ENCODE peak calls at places on chromosomes 5 and 9, in five cellular contexts. V is thyroid gland, A is tibial artery, M is GM23338, E is H1. C is an unnamed sample.

GRCh38 chr5:374631-375335 is 53.3 kb downstream of the AHRR start:
- DNase-seq in A (no peak), M (no peak), V (no peak), E (no peak), C (no peak)

GRCh38 chr5:143713331-143714032 is 98.5 kb upstream of the HMHB1 start:
- DNase-seq in M (no peak), V (no peak), A (no peak), E (no peak), C (no peak)

GRCh38 chr5:72608297-72608696 is 101.1 kb upstream of the ZNF366 start:
- DNase-seq in A (no peak), E (no peak), V (no peak), M (no peak), C (no peak)

GRCh38 chr9:138071731-138072130 is 194.1 kb downstream of the CACNA1B start:
- DNase-seq in E (no peak), M (no peak), A (no peak), V (no peak), C (no peak)

GRCh38 chr9:107949058-107949457 is 459.5 kb upstream of the KLF4 start:
- DNase-seq in A (no peak), M (no peak), E (no peak), V (no peak), C (no peak)

GRCh38 chr5:40681351-40682311 is 1.9 kb downstream of the PTGER4 start:
- DNase-seq in M (peak), A (peak), V (peak), E (no peak), C (no peak)

GRCh38 chr9:34928921-34929320 is 29.2 kb upstream of the PHF24 start:
- DNase-seq in V (no peak), E (no peak), M (no peak), A (no peak), C (no peak)

GRCh38 chr5:142716963-142717362 is 31.1 kb upstream of the FGF1 start:
- DNase-seq in E (no peak), V (peak), M (peak), A (peak), C (peak)

GRCh38 chr5:89028579-89029272 is 145.7 kb upstream of the MEF2C start:
- DNase-seq in V (no peak), M (no peak), E (no peak), A (no peak), C (no peak)

GRCh38 chr5:154086641-154087040 is 47.9 kb downstream of the MFAP3 start:
- DNase-seq in V (no peak), E (no peak), M (no peak), A (no peak), C (no peak)

GRCh38 chr9:76756273-76756650 is 8.0 kb upstream of the PCA3 start:
- DNase-seq in A (peak), E (peak), M (peak), V (peak), C (no peak)

GRCh38 chr9:65426231-65426630 is 141.2 kb upstream of the FOXD4L5 start:
- DNase-seq in E (no peak), M (no peak), A (no peak), V (no peak), C (no peak)

GRCh38 chr9:75889977-75890540 is 414 bp upstream of the PCSK5 start:
- DNase-seq in A (peak), M (peak), V (peak), E (no peak), C (peak)

GRCh38 chr5:78634634-78635033 is 13.9 kb downstream of the LHFPL2 start:
- DNase-seq in A (no peak), V (no peak), E (no peak), M (no peak), C (no peak)

GRCh38 chr9:137632432-137633161 is 13.8 kb downstream of the EHMT1 start:
- DNase-seq in M (no peak), V (no peak), A (no peak), E (no peak), C (no peak)

GRCh38 chr5:64722588-64722987 is 32.3 kb downstream of the SHISAL2B start:
- DNase-seq in V (no peak), A (no peak), E (no peak), M (peak), C (no peak)

GRCh38 chr5:40410939-40411635 is 268.6 kb upstream of the PTGER4 start:
- DNase-seq in M (no peak), V (no peak), A (peak), E (no peak), C (no peak)

GRCh38 chr9:37862530-37862929 is 41.4 kb downstream of the SLC25A51 start:
- DNase-seq in V (no peak), A (no peak), M (no peak), E (no peak), C (no peak)

GRCh38 chr9:108606408-108606807 is 249.4 kb downstream of the ACTL7B start:
- DNase-seq in V (no peak), E (no peak), M (no peak), A (no peak), C (no peak)

GRCh38 chr9:91089405-91090131 is 272.1 kb downstream of the AUH start:
- DNase-seq in E (no peak), V (peak), M (peak), A (no peak), C (no peak)

GRCh38 chr9:21110708-21111576 is 30.7 kb downstream of the IFNW1 start:
- DNase-seq in E (no peak), M (peak), A (no peak), V (no peak), C (no peak)

GRCh38 chr5:166165600-166165999 is 2125.8 kb upstream of the WWC1 start:
- DNase-seq in A (no peak), M (peak), E (no peak), V (peak), C (no peak)

GRCh38 chr5:10707198-10708187 is 53.5 kb downstream of the DAP start:
- DNase-seq in V (no peak), M (no peak), E (no peak), A (no peak), C (no peak)

GRCh38 chr9:20614602-20615216 is 7.6 kb downstream of the MLLT3 start:
- DNase-seq in M (no peak), A (no peak), V (no peak), E (no peak), C (no peak)

GRCh38 chr5:31701642-31702041 is 62.7 kb downstream of the PDZD2 start:
- DNase-seq in A (no peak), M (no peak), V (no peak), E (no peak), C (no peak)

GRCh38 chr9:135230386-135230765 is 142.9 kb downstream of the OLFM1 start:
- DNase-seq in M (no peak), A (no peak), E (no peak), V (no peak), C (no peak)

GRCh38 chr9:110282023-110282766 is 25.9 kb upstream of the TXN start:
- DNase-seq in E (no peak), M (no peak), A (no peak), V (no peak), C (no peak)

GRCh38 chr5:181173027-181173419 is 25.6 kb downstream of the OR2V2 start:
- DNase-seq in E (no peak), M (no peak), A (peak), V (no peak), C (no peak)

GRCh38 chr9:36765077-36765390 is 192.3 kb downstream of the MELK start:
- DNase-seq in M (no peak), E (no peak), V (no peak), A (no peak), C (no peak)

GRCh38 chr5:68246802-68247201 is 31.2 kb downstream of the PIK3R1 start:
- DNase-seq in M (peak), A (no peak), E (no peak), V (no peak), C (no peak)

GRCh38 chr5:65873181-65873580 is 53.2 kb upstream of the ERBIN start:
- DNase-seq in E (no peak), A (no peak), V (no peak), M (no peak), C (no peak)

GRCh38 chr5:177232761-177233160 is 70.8 kb downstream of the RAB24 start:
- DNase-seq in V (no peak), A (no peak), M (no peak), E (no peak), C (no peak)

GRCh38 chr5:141714542-141715303 is 32.7 kb upstream of the ARAP3 start:
- DNase-seq in E (no peak), V (peak), A (no peak), M (no peak), C (no peak)

GRCh38 chr5:141716009-141716408 is 34.0 kb upstream of the ARAP3 start:
- DNase-seq in V (no peak), E (no peak), A (no peak), M (peak), C (no peak)

GRCh38 chr5:141711687-141712086 is 29.7 kb upstream of the ARAP3 start:
- DNase-seq in M (no peak), A (no peak), E (no peak), V (no peak), C (no peak)

GRCh38 chr5:141715340-141715905 is 33.4 kb upstream of the ARAP3 start:
- DNase-seq in M (no peak), E (no peak), A (no peak), V (no peak), C (no peak)

DNA sequence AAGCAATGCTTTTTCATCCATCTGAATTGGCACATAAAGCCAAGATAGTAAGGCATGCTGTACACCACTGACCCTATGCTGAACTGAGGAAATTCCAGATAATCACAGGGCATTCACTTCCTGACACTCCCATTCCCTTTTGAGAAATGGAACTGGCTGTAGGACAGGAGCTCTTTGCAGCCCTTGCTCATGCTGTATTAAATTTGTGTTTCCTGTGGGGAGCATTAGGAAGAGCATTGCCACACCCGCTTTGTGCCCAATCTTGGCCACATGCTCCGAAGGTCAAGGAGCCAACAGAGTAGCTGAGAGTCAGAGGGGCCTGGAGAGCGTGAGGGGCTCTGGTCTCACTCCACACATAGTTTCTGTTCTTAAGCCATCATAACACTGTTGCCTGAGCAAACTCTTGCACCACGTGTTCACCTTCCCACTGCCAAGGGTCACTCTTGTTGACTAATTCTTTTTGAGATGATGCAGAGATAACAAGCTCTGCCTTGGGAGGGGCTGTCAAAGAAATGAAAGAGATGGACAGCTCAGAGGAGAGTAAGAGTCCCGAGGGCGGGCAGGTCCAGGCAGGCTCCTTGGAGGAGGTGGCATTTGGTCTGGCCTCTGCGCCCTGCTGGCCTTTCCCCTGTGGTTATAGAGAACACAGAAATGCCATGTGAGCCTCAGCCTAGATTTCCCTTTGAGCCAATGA is 31.7 kb upstream of the ARAP3 start:
- DNase-seq in A (no peak), V (peak), M (no peak), E (no peak), C (no peak)
- H3K4me3 ChIP-seq in A (no peak), V (no peak), M (no peak), E (no peak), C (no peak)

DNA sequence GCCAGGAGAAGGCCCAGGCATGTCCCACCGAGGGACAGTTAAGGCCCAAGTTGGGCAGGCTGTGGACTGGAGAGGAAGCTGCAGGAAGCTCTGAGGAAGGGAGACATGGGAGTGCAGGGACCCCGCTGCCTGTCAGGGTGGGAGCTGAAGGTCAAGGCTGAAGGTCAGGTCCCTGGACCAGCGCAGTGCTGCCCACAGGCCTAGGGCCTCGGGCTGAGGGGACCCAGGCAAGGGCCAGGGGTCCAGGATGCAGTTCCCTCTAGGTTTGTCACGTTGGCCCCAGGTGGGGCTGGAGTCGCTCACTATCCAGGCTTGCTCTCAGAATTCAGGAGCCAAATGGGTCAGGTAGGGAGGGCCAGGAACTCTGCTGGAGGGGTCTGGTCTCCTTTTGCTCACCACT is 76.7 kb upstream of the STXBP1 start:
- DNase-seq in A (no peak), E (no peak), V (no peak), M (no peak), C (no peak)
- TF ChIP-seq CTCF in A (no peak), E (no peak), V (no peak), M (no peak), C (no peak)

GRCh38 chr9:120874226-120874839 is 2.7 kb downstream of the PHF19 start:
- DNase-seq in V (no peak), A (no peak), E (no peak), M (no peak), C (no peak)

GRCh38 chr9:120873512-120873911 is 3.5 kb downstream of the PHF19 start:
- DNase-seq in A (no peak), M (peak), V (peak), E (peak), C (no peak)

GRCh38 chr9:120875643-120875953 is 1.4 kb downstream of the PHF19 start:
- DNase-seq in M (peak), E (no peak), V (no peak), A (no peak), C (no peak)

GRCh38 chr9:120874861-120875565 is 2.0 kb downstream of the PHF19 start:
- DNase-seq in M (no peak), V (no peak), E (no peak), A (no peak), C (no peak)

DNA sequence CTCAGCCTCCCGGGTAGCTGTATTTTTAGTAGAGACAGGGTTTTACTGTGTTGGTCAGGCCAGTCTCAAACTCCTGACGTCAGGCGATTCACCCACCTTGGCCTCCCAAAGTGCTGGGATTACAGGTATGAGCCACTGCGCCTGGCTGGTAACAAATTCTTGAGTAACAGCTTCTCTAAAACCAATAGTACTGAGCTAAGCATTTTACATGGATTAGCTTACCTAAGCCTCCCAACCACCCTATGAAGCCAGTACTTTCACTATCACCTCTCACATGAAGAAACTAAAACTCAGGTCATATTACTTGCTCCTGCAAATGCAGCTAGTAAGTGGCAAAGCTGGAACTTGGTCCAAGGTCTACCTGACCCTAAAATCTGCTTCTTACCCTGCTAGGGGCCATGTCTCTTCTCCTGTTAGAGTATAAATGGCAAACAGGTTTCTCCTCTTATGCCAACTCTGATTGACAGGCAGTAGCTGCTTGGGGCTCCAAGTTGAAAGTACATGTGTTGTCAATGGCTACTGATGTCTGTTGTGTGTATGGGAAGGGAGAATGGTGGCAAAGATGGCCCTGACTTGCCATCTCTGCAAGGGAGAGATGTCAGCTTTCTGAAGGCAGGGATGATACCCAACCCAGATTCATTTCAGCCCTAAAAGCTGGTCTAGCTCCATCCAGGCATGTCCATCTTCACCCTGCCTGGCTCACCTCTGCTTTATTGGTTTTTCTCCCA is 4.0 kb downstream of the PHF19 start:
- DNase-seq in M (no peak), V (no peak), A (no peak), E (no peak), C (no peak)
- H3K4me3 ChIP-seq in M (peak), V (no peak), A (no peak), E (no peak), C (no peak)

GRCh38 chr9:132575005-132575609 is 7.3 kb upstream of the BARHL1 start:
- DNase-seq in E (no peak), V (peak), A (peak), M (peak), C (no peak)
- TF ChIP-seq CTCF in E (peak), V (peak), A (peak), M (peak), C (peak)

DNA sequence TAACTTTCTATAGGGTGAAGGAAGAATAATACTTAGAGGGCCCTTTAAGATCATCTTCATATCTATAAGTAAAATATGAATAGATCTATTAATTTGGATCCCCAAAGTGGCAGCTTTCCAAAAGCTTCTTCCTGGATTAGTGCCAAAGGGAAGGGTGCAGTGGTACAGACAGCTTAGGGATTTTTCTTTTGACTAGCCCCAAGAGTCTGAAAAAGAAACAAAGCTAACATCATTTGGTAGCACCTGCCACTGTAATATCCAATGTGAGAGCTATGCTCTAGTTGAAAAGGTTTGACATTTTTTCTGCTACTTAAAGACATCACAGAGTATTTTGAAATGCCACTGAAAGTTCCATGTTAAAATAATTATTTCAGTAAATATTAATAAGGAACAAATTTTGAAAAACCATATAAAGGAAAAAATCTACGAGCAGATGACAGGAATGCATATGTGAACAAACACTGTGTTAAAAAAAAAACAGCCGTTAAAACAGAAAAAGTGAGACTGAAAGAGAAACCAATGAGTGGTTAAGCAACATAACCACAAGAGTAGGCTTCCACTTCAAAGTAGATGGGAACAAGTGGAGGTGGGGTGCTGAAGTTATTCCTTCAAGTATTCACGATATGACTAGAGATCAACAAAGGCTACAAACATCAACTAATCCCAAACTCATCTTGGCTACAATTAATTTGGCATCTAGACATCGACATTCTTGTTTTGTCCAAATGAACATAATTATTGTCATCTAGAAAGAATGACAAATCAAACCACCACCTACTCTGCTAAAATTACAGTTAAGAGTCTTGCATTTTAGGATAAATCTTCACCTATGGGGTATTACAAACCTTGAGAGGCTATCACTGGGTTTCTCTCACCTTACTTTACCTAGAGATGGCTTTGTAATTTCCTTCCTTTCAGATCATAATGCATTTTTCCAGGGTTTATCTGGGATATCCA is 137.5 kb downstream of the CPLANE1 start:
- DNase-seq in E (no peak), A (no peak), V (peak), M (no peak), C (no peak)
- H3K4me3 ChIP-seq in E (no peak), A (no peak), V (no peak), M (no peak), C (no peak)